ENCODE peak calls at places on chromosomes 2 and 18, in eight cellular contexts. One of them, this sample, is unnamed.

GRCh38 chr2:178075006-178075326 is 2.4 kb upstream of the PDE11A start:
- DNase-seq in astrocyte of the cerebellum: no peak
- DNase-seq in NCI-H510A: no peak
- DNase-seq in lower leg skin: no peak
- DNase-seq in HFF-Myc: no peak
- DNase-seq in stimulated activated CD4-positive, alpha-beta T cell treated with anti-CD3 and anti-CD28 coated beads, Interleukin-12 subunit alpha, Interleukin-12 subunit beta, amount 100 ng/mL, for 24 hours: no peak
- DNase-seq in naive thymus-derived CD4-positive, alpha-beta T cell: no peak
- DNase-seq in activated CD4-positive, alpha-beta T cell treated with anti-CD3 and anti-CD28 coated beads, Interleukin-2, amount 10 ng/mL, durations not matched to agents 7 days and 5 days: no peak
- DNase-seq in this sample: no peak

GRCh38 chr18:58831610-58832009 is 33.1 kb upstream of the ZNF532 start:
- DNase-seq in activated CD4-positive, alpha-beta T cell treated with anti-CD3 and anti-CD28 coated beads, Interleukin-2, amount 10 ng/mL, durations not matched to agents 7 days and 5 days: no peak
- DNase-seq in lower leg skin: no peak
- DNase-seq in NCI-H510A: no peak
- DNase-seq in naive thymus-derived CD4-positive, alpha-beta T cell: no peak
- DNase-seq in stimulated activated CD4-positive, alpha-beta T cell treated with anti-CD3 and anti-CD28 coated beads, Interleukin-12 subunit alpha, Interleukin-12 subunit beta, amount 100 ng/mL, for 24 hours: no peak
- DNase-seq in astrocyte of the cerebellum: no peak
- DNase-seq in HFF-Myc: no peak
- DNase-seq in this sample: no peak

GRCh38 chr2:172740871-172741270 is 5.2 kb downstream of the RAPGEF4 start:
- DNase-seq in HFF-Myc: no peak
- DNase-seq in astrocyte of the cerebellum: no peak
- DNase-seq in naive thymus-derived CD4-positive, alpha-beta T cell: no peak
- DNase-seq in NCI-H510A: no peak
- DNase-seq in lower leg skin: no peak
- DNase-seq in stimulated activated CD4-positive, alpha-beta T cell treated with anti-CD3 and anti-CD28 coated beads, Interleukin-12 subunit alpha, Interleukin-12 subunit beta, amount 100 ng/mL, for 24 hours: no peak
- DNase-seq in activated CD4-positive, alpha-beta T cell treated with anti-CD3 and anti-CD28 coated beads, Interleukin-2, amount 10 ng/mL, durations not matched to agents 7 days and 5 days: no peak
- DNase-seq in this sample: no peak

GRCh38 chr2:20483496-20483895 is 36.6 kb downstream of the RHOB start:
- DNase-seq in astrocyte of the cerebellum: no peak
- DNase-seq in naive thymus-derived CD4-positive, alpha-beta T cell: no peak
- DNase-seq in stimulated activated CD4-positive, alpha-beta T cell treated with anti-CD3 and anti-CD28 coated beads, Interleukin-12 subunit alpha, Interleukin-12 subunit beta, amount 100 ng/mL, for 24 hours: no peak
- DNase-seq in HFF-Myc: no peak
- DNase-seq in activated CD4-positive, alpha-beta T cell treated with anti-CD3 and anti-CD28 coated beads, Interleukin-2, amount 10 ng/mL, durations not matched to agents 7 days and 5 days: no peak
- DNase-seq in NCI-H510A: no peak
- DNase-seq in lower leg skin: peak
- DNase-seq in this sample: peak

GRCh38 chr2:17680119-17680518 is 73.5 kb downstream of the SMC6 start:
- DNase-seq in naive thymus-derived CD4-positive, alpha-beta T cell: no peak
- DNase-seq in astrocyte of the cerebellum: no peak
- DNase-seq in HFF-Myc: no peak
- DNase-seq in NCI-H510A: no peak
- DNase-seq in stimulated activated CD4-positive, alpha-beta T cell treated with anti-CD3 and anti-CD28 coated beads, Interleukin-12 subunit alpha, Interleukin-12 subunit beta, amount 100 ng/mL, for 24 hours: no peak
- DNase-seq in lower leg skin: no peak
- DNase-seq in activated CD4-positive, alpha-beta T cell treated with anti-CD3 and anti-CD28 coated beads, Interleukin-2, amount 10 ng/mL, durations not matched to agents 7 days and 5 days: no peak
- DNase-seq in this sample: no peak

GRCh38 chr2:113129519-113130078 is 2.2 kb downstream of the IL1RN start:
- DNase-seq in lower leg skin: no peak
- DNase-seq in naive thymus-derived CD4-positive, alpha-beta T cell: no peak
- DNase-seq in NCI-H510A: no peak
- DNase-seq in astrocyte of the cerebellum: no peak
- DNase-seq in stimulated activated CD4-positive, alpha-beta T cell treated with anti-CD3 and anti-CD28 coated beads, Interleukin-12 subunit alpha, Interleukin-12 subunit beta, amount 100 ng/mL, for 24 hours: no peak
- DNase-seq in activated CD4-positive, alpha-beta T cell treated with anti-CD3 and anti-CD28 coated beads, Interleukin-2, amount 10 ng/mL, durations not matched to agents 7 days and 5 days: no peak
- DNase-seq in HFF-Myc: no peak
- DNase-seq in this sample: peak

GRCh38 chr2:136363921-136364320 is 246.0 kb upstream of the CXCR4 start:
- DNase-seq in HFF-Myc: no peak
- DNase-seq in lower leg skin: no peak
- DNase-seq in activated CD4-positive, alpha-beta T cell treated with anti-CD3 and anti-CD28 coated beads, Interleukin-2, amount 10 ng/mL, durations not matched to agents 7 days and 5 days: no peak
- DNase-seq in astrocyte of the cerebellum: peak
- DNase-seq in NCI-H510A: no peak
- DNase-seq in naive thymus-derived CD4-positive, alpha-beta T cell: no peak
- DNase-seq in stimulated activated CD4-positive, alpha-beta T cell treated with anti-CD3 and anti-CD28 coated beads, Interleukin-12 subunit alpha, Interleukin-12 subunit beta, amount 100 ng/mL, for 24 hours: no peak
- DNase-seq in this sample: no peak

GRCh38 chr2:219709261-219709867 is 81.9 kb downstream of the SLC4A3 start:
- DNase-seq in naive thymus-derived CD4-positive, alpha-beta T cell: no peak
- DNase-seq in stimulated activated CD4-positive, alpha-beta T cell treated with anti-CD3 and anti-CD28 coated beads, Interleukin-12 subunit alpha, Interleukin-12 subunit beta, amount 100 ng/mL, for 24 hours: no peak
- DNase-seq in HFF-Myc: no peak
- DNase-seq in astrocyte of the cerebellum: no peak
- DNase-seq in lower leg skin: no peak
- DNase-seq in NCI-H510A: no peak
- DNase-seq in activated CD4-positive, alpha-beta T cell treated with anti-CD3 and anti-CD28 coated beads, Interleukin-2, amount 10 ng/mL, durations not matched to agents 7 days and 5 days: no peak
- DNase-seq in this sample: peak

GRCh38 chr2:145812163-145812554 is 1292.2 kb upstream of the ZEB2 start:
- DNase-seq in stimulated activated CD4-positive, alpha-beta T cell treated with anti-CD3 and anti-CD28 coated beads, Interleukin-12 subunit alpha, Interleukin-12 subunit beta, amount 100 ng/mL, for 24 hours: no peak
- DNase-seq in activated CD4-positive, alpha-beta T cell treated with anti-CD3 and anti-CD28 coated beads, Interleukin-2, amount 10 ng/mL, durations not matched to agents 7 days and 5 days: no peak
- DNase-seq in naive thymus-derived CD4-positive, alpha-beta T cell: no peak
- DNase-seq in astrocyte of the cerebellum: no peak
- DNase-seq in HFF-Myc: no peak
- DNase-seq in lower leg skin: no peak
- DNase-seq in NCI-H510A: peak
- DNase-seq in this sample: no peak

GRCh38 chr2:70767094-70767698 is 804 bp downstream of the ADD2 start:
- DNase-seq in astrocyte of the cerebellum: no peak
- DNase-seq in lower leg skin: no peak
- DNase-seq in naive thymus-derived CD4-positive, alpha-beta T cell: no peak
- DNase-seq in activated CD4-positive, alpha-beta T cell treated with anti-CD3 and anti-CD28 coated beads, Interleukin-2, amount 10 ng/mL, durations not matched to agents 7 days and 5 days: peak
- DNase-seq in NCI-H510A: peak
- DNase-seq in HFF-Myc: no peak
- DNase-seq in stimulated activated CD4-positive, alpha-beta T cell treated with anti-CD3 and anti-CD28 coated beads, Interleukin-12 subunit alpha, Interleukin-12 subunit beta, amount 100 ng/mL, for 24 hours: no peak
- DNase-seq in this sample: no peak

GRCh38 chr2:152657042-152657441 is 60.2 kb downstream of the PRPF40A start:
- DNase-seq in astrocyte of the cerebellum: no peak
- DNase-seq in stimulated activated CD4-positive, alpha-beta T cell treated with anti-CD3 and anti-CD28 coated beads, Interleukin-12 subunit alpha, Interleukin-12 subunit beta, amount 100 ng/mL, for 24 hours: no peak
- DNase-seq in naive thymus-derived CD4-positive, alpha-beta T cell: no peak
- DNase-seq in HFF-Myc: no peak
- DNase-seq in lower leg skin: no peak
- DNase-seq in NCI-H510A: no peak
- DNase-seq in activated CD4-positive, alpha-beta T cell treated with anti-CD3 and anti-CD28 coated beads, Interleukin-2, amount 10 ng/mL, durations not matched to agents 7 days and 5 days: no peak
- DNase-seq in this sample: no peak

GRCh38 chr18:79422783-79423165 is 27.0 kb downstream of the NFATC1 start:
- DNase-seq in activated CD4-positive, alpha-beta T cell treated with anti-CD3 and anti-CD28 coated beads, Interleukin-2, amount 10 ng/mL, durations not matched to agents 7 days and 5 days: no peak
- DNase-seq in naive thymus-derived CD4-positive, alpha-beta T cell: no peak
- DNase-seq in HFF-Myc: no peak
- DNase-seq in astrocyte of the cerebellum: no peak
- DNase-seq in stimulated activated CD4-positive, alpha-beta T cell treated with anti-CD3 and anti-CD28 coated beads, Interleukin-12 subunit alpha, Interleukin-12 subunit beta, amount 100 ng/mL, for 24 hours: no peak
- DNase-seq in NCI-H510A: no peak
- DNase-seq in lower leg skin: no peak
- DNase-seq in this sample: no peak

GRCh38 chr18:50218432-50219197 is 23.7 kb upstream of the MYO5B start:
- DNase-seq in activated CD4-positive, alpha-beta T cell treated with anti-CD3 and anti-CD28 coated beads, Interleukin-2, amount 10 ng/mL, durations not matched to agents 7 days and 5 days: peak
- DNase-seq in naive thymus-derived CD4-positive, alpha-beta T cell: peak
- DNase-seq in NCI-H510A: no peak
- DNase-seq in stimulated activated CD4-positive, alpha-beta T cell treated with anti-CD3 and anti-CD28 coated beads, Interleukin-12 subunit alpha, Interleukin-12 subunit beta, amount 100 ng/mL, for 24 hours: peak
- DNase-seq in HFF-Myc: no peak
- DNase-seq in lower leg skin: no peak
- DNase-seq in astrocyte of the cerebellum: no peak
- DNase-seq in this sample: no peak

GRCh38 chr2:75276093-75277055 is 77.1 kb upstream of the TACR1 start:
- DNase-seq in astrocyte of the cerebellum: peak
- DNase-seq in naive thymus-derived CD4-positive, alpha-beta T cell: no peak
- DNase-seq in activated CD4-positive, alpha-beta T cell treated with anti-CD3 and anti-CD28 coated beads, Interleukin-2, amount 10 ng/mL, durations not matched to agents 7 days and 5 days: no peak
- DNase-seq in NCI-H510A: no peak
- DNase-seq in stimulated activated CD4-positive, alpha-beta T cell treated with anti-CD3 and anti-CD28 coated beads, Interleukin-12 subunit alpha, Interleukin-12 subunit beta, amount 100 ng/mL, for 24 hours: no peak
- DNase-seq in lower leg skin: no peak
- DNase-seq in HFF-Myc: no peak
- DNase-seq in this sample: no peak

GRCh38 chr2:182193291-182193690 is 207.6 kb downstream of the PPP1R1C start:
- DNase-seq in naive thymus-derived CD4-positive, alpha-beta T cell: no peak
- DNase-seq in astrocyte of the cerebellum: no peak
- DNase-seq in lower leg skin: no peak
- DNase-seq in activated CD4-positive, alpha-beta T cell treated with anti-CD3 and anti-CD28 coated beads, Interleukin-2, amount 10 ng/mL, durations not matched to agents 7 days and 5 days: no peak
- DNase-seq in NCI-H510A: no peak
- DNase-seq in stimulated activated CD4-positive, alpha-beta T cell treated with anti-CD3 and anti-CD28 coated beads, Interleukin-12 subunit alpha, Interleukin-12 subunit beta, amount 100 ng/mL, for 24 hours: no peak
- DNase-seq in HFF-Myc: no peak
- DNase-seq in this sample: no peak

GRCh38 chr2:66364495-66364992 is 70.4 kb upstream of the MEIS1 start:
- DNase-seq in stimulated activated CD4-positive, alpha-beta T cell treated with anti-CD3 and anti-CD28 coated beads, Interleukin-12 subunit alpha, Interleukin-12 subunit beta, amount 100 ng/mL, for 24 hours: no peak
- DNase-seq in NCI-H510A: no peak
- DNase-seq in astrocyte of the cerebellum: peak
- DNase-seq in lower leg skin: peak
- DNase-seq in activated CD4-positive, alpha-beta T cell treated with anti-CD3 and anti-CD28 coated beads, Interleukin-2, amount 10 ng/mL, durations not matched to agents 7 days and 5 days: no peak
- DNase-seq in naive thymus-derived CD4-positive, alpha-beta T cell: no peak
- DNase-seq in HFF-Myc: peak
- DNase-seq in this sample: no peak

GRCh38 chr2:226625951-226626350 is 173.7 kb downstream of the IRS1 start:
- DNase-seq in HFF-Myc: no peak
- DNase-seq in NCI-H510A: no peak
- DNase-seq in stimulated activated CD4-positive, alpha-beta T cell treated with anti-CD3 and anti-CD28 coated beads, Interleukin-12 subunit alpha, Interleukin-12 subunit beta, amount 100 ng/mL, for 24 hours: no peak
- DNase-seq in astrocyte of the cerebellum: no peak
- DNase-seq in lower leg skin: no peak
- DNase-seq in activated CD4-positive, alpha-beta T cell treated with anti-CD3 and anti-CD28 coated beads, Interleukin-2, amount 10 ng/mL, durations not matched to agents 7 days and 5 days: no peak
- DNase-seq in naive thymus-derived CD4-positive, alpha-beta T cell: no peak
- DNase-seq in this sample: no peak

GRCh38 chr2:176488446-176488845 is 219.2 kb downstream of the MTX2 start:
- DNase-seq in astrocyte of the cerebellum: no peak
- DNase-seq in lower leg skin: no peak
- DNase-seq in activated CD4-positive, alpha-beta T cell treated with anti-CD3 and anti-CD28 coated beads, Interleukin-2, amount 10 ng/mL, durations not matched to agents 7 days and 5 days: no peak
- DNase-seq in HFF-Myc: no peak
- DNase-seq in naive thymus-derived CD4-positive, alpha-beta T cell: no peak
- DNase-seq in NCI-H510A: no peak
- DNase-seq in stimulated activated CD4-positive, alpha-beta T cell treated with anti-CD3 and anti-CD28 coated beads, Interleukin-12 subunit alpha, Interleukin-12 subunit beta, amount 100 ng/mL, for 24 hours: no peak
- DNase-seq in this sample: no peak

GRCh38 chr2:41353060-41353459 is 694.8 kb upstream of the PKDCC start:
- DNase-seq in naive thymus-derived CD4-positive, alpha-beta T cell: no peak
- DNase-seq in astrocyte of the cerebellum: no peak
- DNase-seq in NCI-H510A: no peak
- DNase-seq in lower leg skin: no peak
- DNase-seq in stimulated activated CD4-positive, alpha-beta T cell treated with anti-CD3 and anti-CD28 coated beads, Interleukin-12 subunit alpha, Interleukin-12 subunit beta, amount 100 ng/mL, for 24 hours: no peak
- DNase-seq in activated CD4-positive, alpha-beta T cell treated with anti-CD3 and anti-CD28 coated beads, Interleukin-2, amount 10 ng/mL, durations not matched to agents 7 days and 5 days: no peak
- DNase-seq in HFF-Myc: no peak
- DNase-seq in this sample: no peak

GRCh38 chr2:61759718-61760117 is 94.1 kb downstream of the FAM161A start:
- DNase-seq in NCI-H510A: no peak
- DNase-seq in lower leg skin: no peak
- DNase-seq in naive thymus-derived CD4-positive, alpha-beta T cell: no peak
- DNase-seq in stimulated activated CD4-positive, alpha-beta T cell treated with anti-CD3 and anti-CD28 coated beads, Interleukin-12 subunit alpha, Interleukin-12 subunit beta, amount 100 ng/mL, for 24 hours: no peak
- DNase-seq in activated CD4-positive, alpha-beta T cell treated with anti-CD3 and anti-CD28 coated beads, Interleukin-2, amount 10 ng/mL, durations not matched to agents 7 days and 5 days: no peak
- DNase-seq in HFF-Myc: no peak
- DNase-seq in astrocyte of the cerebellum: peak
- DNase-seq in this sample: no peak

GRCh38 chr2:238938460-238939055 is 90.7 kb downstream of the TWIST2 start:
- DNase-seq in naive thymus-derived CD4-positive, alpha-beta T cell: no peak
- DNase-seq in stimulated activated CD4-positive, alpha-beta T cell treated with anti-CD3 and anti-CD28 coated beads, Interleukin-12 subunit alpha, Interleukin-12 subunit beta, amount 100 ng/mL, for 24 hours: no peak
- DNase-seq in HFF-Myc: peak
- DNase-seq in astrocyte of the cerebellum: peak
- DNase-seq in NCI-H510A: no peak
- DNase-seq in activated CD4-positive, alpha-beta T cell treated with anti-CD3 and anti-CD28 coated beads, Interleukin-2, amount 10 ng/mL, durations not matched to agents 7 days and 5 days: no peak
- DNase-seq in lower leg skin: peak
- DNase-seq in this sample: peak

GRCh38 chr2:70714141-70714905 is 53.7 kb downstream of the ADD2 start:
- DNase-seq in astrocyte of the cerebellum: no peak
- DNase-seq in activated CD4-positive, alpha-beta T cell treated with anti-CD3 and anti-CD28 coated beads, Interleukin-2, amount 10 ng/mL, durations not matched to agents 7 days and 5 days: no peak
- DNase-seq in NCI-H510A: no peak
- DNase-seq in naive thymus-derived CD4-positive, alpha-beta T cell: no peak
- DNase-seq in HFF-Myc: no peak
- DNase-seq in stimulated activated CD4-positive, alpha-beta T cell treated with anti-CD3 and anti-CD28 coated beads, Interleukin-12 subunit alpha, Interleukin-12 subunit beta, amount 100 ng/mL, for 24 hours: no peak
- DNase-seq in lower leg skin: no peak
- DNase-seq in this sample: peak

GRCh38 chr18:57621252-57621607 is 406 bp downstream of the NARS1 start:
- DNase-seq in stimulated activated CD4-positive, alpha-beta T cell treated with anti-CD3 and anti-CD28 coated beads, Interleukin-12 subunit alpha, Interleukin-12 subunit beta, amount 100 ng/mL, for 24 hours: no peak
- DNase-seq in NCI-H510A: no peak
- DNase-seq in HFF-Myc: no peak
- DNase-seq in astrocyte of the cerebellum: no peak
- DNase-seq in lower leg skin: no peak
- DNase-seq in activated CD4-positive, alpha-beta T cell treated with anti-CD3 and anti-CD28 coated beads, Interleukin-2, amount 10 ng/mL, durations not matched to agents 7 days and 5 days: no peak
- DNase-seq in naive thymus-derived CD4-positive, alpha-beta T cell: no peak
- DNase-seq in this sample: no peak

GRCh38 chr2:95392730-95393455 is 9.6 kb upstream of the FAHD2A start:
- DNase-seq in astrocyte of the cerebellum: no peak
- DNase-seq in lower leg skin: no peak
- DNase-seq in NCI-H510A: no peak
- DNase-seq in stimulated activated CD4-positive, alpha-beta T cell treated with anti-CD3 and anti-CD28 coated beads, Interleukin-12 subunit alpha, Interleukin-12 subunit beta, amount 100 ng/mL, for 24 hours: no peak
- DNase-seq in activated CD4-positive, alpha-beta T cell treated with anti-CD3 and anti-CD28 coated beads, Interleukin-2, amount 10 ng/mL, durations not matched to agents 7 days and 5 days: no peak
- DNase-seq in naive thymus-derived CD4-positive, alpha-beta T cell: no peak
- DNase-seq in HFF-Myc: no peak
- DNase-seq in this sample: no peak

GRCh38 chr2:217938038-217938437 is 64.8 kb downstream of the TNS1 start:
- DNase-seq in HFF-Myc: no peak
- DNase-seq in lower leg skin: no peak
- DNase-seq in stimulated activated CD4-positive, alpha-beta T cell treated with anti-CD3 and anti-CD28 coated beads, Interleukin-12 subunit alpha, Interleukin-12 subunit beta, amount 100 ng/mL, for 24 hours: no peak
- DNase-seq in NCI-H510A: no peak
- DNase-seq in activated CD4-positive, alpha-beta T cell treated with anti-CD3 and anti-CD28 coated beads, Interleukin-2, amount 10 ng/mL, durations not matched to agents 7 days and 5 days: no peak
- DNase-seq in naive thymus-derived CD4-positive, alpha-beta T cell: no peak
- DNase-seq in astrocyte of the cerebellum: no peak
- DNase-seq in this sample: no peak

GRCh38 chr2:191171708-191172355 is 21.0 kb upstream of the STAT4 start:
- DNase-seq in astrocyte of the cerebellum: peak
- DNase-seq in stimulated activated CD4-positive, alpha-beta T cell treated with anti-CD3 and anti-CD28 coated beads, Interleukin-12 subunit alpha, Interleukin-12 subunit beta, amount 100 ng/mL, for 24 hours: no peak
- DNase-seq in naive thymus-derived CD4-positive, alpha-beta T cell: no peak
- DNase-seq in HFF-Myc: peak
- DNase-seq in NCI-H510A: no peak
- DNase-seq in lower leg skin: no peak
- DNase-seq in activated CD4-positive, alpha-beta T cell treated with anti-CD3 and anti-CD28 coated beads, Interleukin-2, amount 10 ng/mL, durations not matched to agents 7 days and 5 days: no peak
- DNase-seq in this sample: no peak

This sample was measured in right atrium auricular region.